ENCODE peak calls at places on chromosome X, in seven cellular contexts. B is HCT116, W is GM12878, T is K562, E is HepG2, F is endothelial cell of umbilical vein, S is H1. C is an unnamed sample.

GRCh38 chrX:10163031-10163430 is 6.3 kb downstream of the CLCN4 start:
- DNase-seq in T (no peak), E (no peak), B (no peak), F (no peak), W (no peak), S (no peak), C (no peak)

GRCh38 chrX:7941390-7942042 is 14.3 kb upstream of the PNPLA4 start:
- DNase-seq in S (no peak), T (no peak), W (no peak), B (no peak), F (peak; percentile 14), E (peak; percentile 3), C (peak; percentile 48)

GRCh38 chrX:72621619-72622485 is 49.2 kb upstream of the HDAC8 start:
- DNase-seq in W (peak; percentile 24), B (peak; percentile 16), S (no peak), T (no peak), E (no peak), F (peak; percentile 66), C (no peak)

GRCh38 chrX:153592966-153593688 is 5.8 kb downstream of the CCNQ start:
- DNase-seq in F (no peak), T (no peak), S (no peak), W (no peak), B (no peak), E (no peak), C (no peak)

GRCh38 chrX:70030242-70030823 is 19.4 kb downstream of the AWAT2 start:
- DNase-seq in B (peak; percentile 22), F (peak; percentile 49), W (no peak), S (peak; percentile 60), T (peak; percentile 47), E (peak; percentile 7), C (no peak)

GRCh38 chrX:72305286-72306084 is at the start of gene CITED1:
- DNase-seq in T (no peak), E (no peak), F (no peak), S (no peak), B (no peak), W (no peak), C (no peak)

GRCh38 chrX:130118941-130119640 is 8.8 kb upstream of the ELF4 start:
- DNase-seq in B (no peak), W (no peak), F (no peak), T (no peak), E (no peak), S (no peak), C (no peak)

GRCh38 chrX:154827624-154828408 is 6.6 kb downstream of the SMIM9 start:
- DNase-seq in B (no peak), S (no peak), T (no peak), W (peak; percentile 53), E (no peak), F (no peak), C (no peak)

GRCh38 chrX:55336176-55336575 is 71.5 kb upstream of the PAGE3 start:
- DNase-seq in B (no peak), S (no peak), W (no peak), E (no peak), T (no peak), F (no peak), C (no peak)

GRCh38 chrX:16664059-16664458 is 14.1 kb downstream of the S100G start:
- DNase-seq in T (no peak), S (no peak), W (no peak), E (no peak), B (no peak), F (no peak), C (no peak)

GRCh38 chrX:84175943-84176342 is 12.1 kb downstream of the RPS6KA6 start:
- DNase-seq in S (no peak), T (no peak), E (no peak), F (no peak), B (no peak), W (no peak), C (no peak)

GRCh38 chrX:118948270-118948669 is 26.1 kb upstream of the LONRF3 start:
- DNase-seq in W (no peak), F (no peak), S (no peak), E (no peak), B (no peak), T (peak; percentile 58), C (no peak)

GRCh38 chrX:78595901-78596502 is 63.1 kb downstream of the RTL3 start:
- DNase-seq in F (peak; percentile 1), B (no peak), T (no peak), E (no peak), S (peak; percentile 47), W (no peak), C (peak; percentile 1)

GRCh38 chrX:69109706-69110635 is 55.3 kb downstream of the PJA1 start:
- DNase-seq in B (peak; percentile 28), E (no peak), W (no peak), S (no peak), F (no peak), T (peak; percentile 23), C (peak; percentile 35)

GRCh38 chrX:155962906-155963305 is 34.6 kb upstream of the IL9R start:
- DNase-seq in T (no peak), E (no peak), S (no peak), B (no peak), F (no peak), W (no peak), C (no peak)

GRCh38 chrX:141903400-141904155 is at the start of gene MAGEC1:
- DNase-seq in F (no peak), W (no peak), B (no peak), E (no peak), T (peak; percentile 47), S (no peak), C (no peak)

GRCh38 chrX:12159799-12160198 is 21.5 kb downstream of the FRMPD4 start:
- DNase-seq in E (no peak), T (no peak), W (no peak), B (no peak), S (no peak), F (no peak), C (no peak)

GRCh38 chrX:139869796-139870195 is 63.1 kb downstream of the ATP11C start:
- DNase-seq in T (no peak), F (peak; percentile 46), E (no peak), S (no peak), B (no peak), W (no peak), C (no peak)

GRCh38 chrX:139862208-139862607 is 70.6 kb downstream of the ATP11C start:
- DNase-seq in B (no peak), F (no peak), E (no peak), W (no peak), T (no peak), S (no peak), C (no peak)

GRCh38 chrX:139864613-139865012 is 68.2 kb downstream of the ATP11C start:
- DNase-seq in W (no peak), F (no peak), S (no peak), T (no peak), B (no peak), E (no peak), C (no peak)
- TF ChIP-seq POLR2AphosphoS5 in W (no peak), F (no peak), S (no peak), T (no peak), B (no peak), E (no peak), C (no peak)

GRCh38 chrX:125202486-125203378 is 116.9 kb upstream of the TEX13C start:
- DNase-seq in B (no peak), W (no peak), T (no peak), E (no peak), F (no peak), S (peak; percentile 48), C (no peak)

GRCh38 chrX:125203737-125204578 is 115.7 kb upstream of the TEX13C start:
- DNase-seq in T (peak; percentile 10), F (no peak), W (no peak), S (no peak), B (no peak), E (no peak), C (no peak)

GRCh38 chrX:125205084-125205917 is 114.4 kb upstream of the TEX13C start:
- DNase-seq in W (no peak), B (no peak), S (peak; percentile 57), F (no peak), E (no peak), T (peak; percentile 10), C (peak; percentile 85)

GRCh38 chrX:125205918-125206665 is 113.6 kb upstream of the TEX13C start:
- DNase-seq in B (no peak), S (peak; percentile 45), T (no peak), E (no peak), W (no peak), F (no peak), C (no peak)

GRCh38 chrX:125203379-125203736 is 116.3 kb upstream of the TEX13C start:
- DNase-seq in B (no peak), W (no peak), S (peak; percentile 61), F (no peak), E (no peak), T (no peak), C (no peak)
- TF ChIP-seq EZH2 in B (no peak), W (no peak), S (no peak), F (no peak), E (no peak), T (no peak), C (no peak)

GRCh38 chrX:47723083-47723482 is 64.1 kb upstream of the UXT start:
- DNase-seq in S (no peak), E (no peak), W (no peak), T (no peak), F (no peak), B (no peak), C (no peak)

GRCh38 chrX:47723689-47724088 is 64.7 kb upstream of the UXT start:
- DNase-seq in S (peak; percentile 53), E (peak; percentile 3), T (peak; percentile 25), F (no peak), B (no peak), W (no peak), C (no peak)

GRCh38 chrX:47722260-47722659 is 63.3 kb upstream of the UXT start:
- DNase-seq in B (no peak), W (no peak), S (no peak), E (no peak), T (no peak), F (no peak), C (no peak)
- H3K9me3 ChIP-seq in B (no peaks in the 10 kb centered on the region), W (no peaks in the 10 kb centered on the region), S (no peaks in the 10 kb centered on the region), E (no peaks in the 10 kb centered on the region), T (no peaks in the 10 kb centered on the region), F (no peaks in the 10 kb centered on the region), C (no peaks in the 10 kb centered on the region)

DNA sequence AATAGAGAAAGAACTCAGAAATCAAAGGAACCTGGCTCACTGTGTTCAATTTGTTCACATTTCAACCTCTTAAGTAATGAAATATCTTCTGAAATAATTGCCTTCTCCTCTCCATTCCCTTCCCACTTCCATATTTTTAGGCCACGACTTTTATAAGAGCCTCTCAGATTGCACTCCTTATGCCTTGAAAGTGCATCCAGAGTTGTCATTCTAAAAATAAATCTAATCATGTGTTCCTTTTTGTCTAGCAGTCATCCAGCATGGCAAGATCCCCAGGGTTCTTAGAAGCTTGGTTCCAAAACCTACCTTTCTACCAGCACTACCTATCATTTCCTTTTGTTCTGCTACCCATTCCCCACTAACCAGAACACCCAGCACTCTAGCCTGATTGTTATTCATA is 42.4 kb upstream of the RPA4 start:
- DNase-seq in T (no peak), W (no peak), B (no peak), F (no peak), E (no peak), S (no peak), C (no peak)
- TF ChIP-seq POLR2AphosphoS5 in T (no peak), W (no peak), B (no peak), F (no peak), E (no peak), S (no peak), C (no peak)

C was measured in SK-N-MC.